ENCODE peak calls at places on chromosomes 1 and 21, in five cellular contexts. C is GM12878, P is sigmoid colon, J is HCT116, A is spleen. T is an unnamed sample.
A peak's percentile ranks its signal among the peaks of the same experiment; 100 is the strongest.

GRCh38 chr1:77473690-77474089 is 191.9 kb downstream of the AK5 start:
- DNase-seq in A (no peak), C (no peak), J (no peak), P (no peak), T (no peak)

GRCh38 chr1:90973897-90974798 is 47.7 kb downstream of the ZNF644 start:
- DNase-seq in A (no peak), J (no peak), P (no peak), C (no peak), T (no peak)

GRCh38 chr1:208252126-208252853 is 8.1 kb upstream of the PLXNA2 start:
- DNase-seq in J (no peak), A (no peak), C (no peak), P (no peak), T (no peak)

GRCh38 chr1:112538883-112539282 is 30.1 kb downstream of the WNT2B start:
- DNase-seq in A (no peak), J (no peak), C (no peak), P (no peak), T (no peak)

GRCh38 chr1:48576565-48576964 is 104.6 kb upstream of the SPATA6 start:
- DNase-seq in A (no peak), J (no peak), C (no peak), P (no peak), T (no peak)

GRCh38 chr1:62285440-62285839 is 33.8 kb downstream of the KANK4 start:
- DNase-seq in A (no peak), C (no peak), J (no peak), P (no peak), T (no peak)

GRCh38 chr1:12177156-12177998 is 10.6 kb downstream of the TNFRSF1B start:
- DNase-seq in P (no peak), J (no peak), A (no peak), C (no peak), T (no peak)

GRCh38 chr1:156804572-156805243 is 11.9 kb downstream of the SH2D2A start:
- DNase-seq in J (no peak), A (no peak), C (no peak), P (no peak), T (no peak)

GRCh38 chr1:9922342-9922741 is 12.3 kb upstream of the CTNNBIP1 start:
- DNase-seq in J (no peak), A (no peak), C (no peak), P (no peak), T (peak; percentile 95)
- TF ChIP-seq POLR2AphosphoS5 in J (no peak), A (no peak), C (no peak), P (no peak), T (peak; percentile 70)

GRCh38 chr1:43879996-43880395 is 53.6 kb upstream of the ARTN start:
- DNase-seq in P (no peak), A (no peak), C (no peak), J (no peak), T (no peak)

GRCh38 chr1:43879414-43879813 is 54.2 kb upstream of the ARTN start:
- DNase-seq in P (no peak), C (no peak), A (no peak), J (no peak), T (no peak)

GRCh38 chr1:43878854-43879253 is 54.7 kb upstream of the ARTN start:
- DNase-seq in J (no peak), P (no peak), C (no peak), A (no peak), T (no peak)

GRCh38 chr1:43881415-43881814 is 52.2 kb upstream of the ARTN start:
- DNase-seq in A (no peak), C (no peak), P (no peak), J (no peak), T (peak; percentile 30)

GRCh38 chr1:43880604-43881003 is 53.0 kb upstream of the ARTN start:
- DNase-seq in C (no peak), A (no peak), P (no peak), J (no peak), T (no peak)
- TF ChIP-seq POLR2AphosphoS5 in C (no peak), A (no peak), P (no peak), J (no peak), T (no peak)

GRCh38 chr1:211578640-211579433 is at the start of gene SLC30A1:
- DNase-seq in C (peak; percentile 83), P (peak; percentile 100), J (peak; percentile 94), A (peak; percentile 99), T (peak; percentile 47)

GRCh38 chr1:211577826-211578639 is 928 bp downstream of the SLC30A1 start:
- DNase-seq in P (peak; percentile 83), J (no peak), C (no peak), A (peak; percentile 96), T (no peak)

GRCh38 chr1:211576717-211577116 is 2.2 kb downstream of the SLC30A1 start:
- DNase-seq in J (no peak), P (no peak), A (no peak), C (no peak), T (no peak)

GRCh38 chr1:211579434-211580302 is 707 bp upstream of the SLC30A1 start:
- DNase-seq in A (peak; percentile 98), J (no peak), P (peak; percentile 91), C (no peak), T (no peak)

DNA sequence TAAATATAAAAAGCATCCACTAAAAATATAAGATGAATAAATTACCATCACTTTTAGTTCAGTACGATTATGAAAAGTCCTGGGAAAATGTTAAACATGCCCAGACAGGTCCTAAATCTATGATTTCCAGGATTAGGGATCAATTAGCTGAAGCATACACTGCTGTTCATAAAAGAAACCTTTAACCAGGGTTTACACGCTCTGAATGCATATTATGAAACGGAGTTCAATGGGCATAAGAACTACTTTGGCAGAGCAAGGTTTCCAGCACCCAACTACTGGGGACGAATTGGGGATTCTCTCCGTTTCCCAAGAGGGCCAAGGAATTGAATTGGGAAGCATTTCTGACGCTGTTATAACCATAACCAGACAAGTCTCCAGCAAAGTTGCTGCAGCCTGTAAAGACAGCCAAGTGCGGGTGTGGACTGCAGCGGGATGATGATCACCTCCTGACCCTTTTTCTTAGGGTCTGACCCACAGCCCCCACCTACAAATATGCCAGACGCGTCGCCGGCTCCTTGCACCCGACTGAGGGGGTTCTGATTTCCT is 1.6 kb downstream of the SLC30A1 start:
- DNase-seq in J (no peak), P (no peak), A (no peak), C (no peak), T (no peak)
- TF ChIP-seq POLR2AphosphoS5 in J (no peak), P (no peak), A (no peak), C (no peak), T (no peak)

GRCh38 chr21:41764558-41765392 is 2.1 kb downstream of the RIPK4 start:
- DNase-seq in J (no peak), P (peak; percentile 15), A (peak; percentile 41), C (no peak), T (no peak)
- TF ChIP-seq POLR2AphosphoS5 in J (no peak), P (no peak), A (no peak), C (no peak), T (no peak)

DNA sequence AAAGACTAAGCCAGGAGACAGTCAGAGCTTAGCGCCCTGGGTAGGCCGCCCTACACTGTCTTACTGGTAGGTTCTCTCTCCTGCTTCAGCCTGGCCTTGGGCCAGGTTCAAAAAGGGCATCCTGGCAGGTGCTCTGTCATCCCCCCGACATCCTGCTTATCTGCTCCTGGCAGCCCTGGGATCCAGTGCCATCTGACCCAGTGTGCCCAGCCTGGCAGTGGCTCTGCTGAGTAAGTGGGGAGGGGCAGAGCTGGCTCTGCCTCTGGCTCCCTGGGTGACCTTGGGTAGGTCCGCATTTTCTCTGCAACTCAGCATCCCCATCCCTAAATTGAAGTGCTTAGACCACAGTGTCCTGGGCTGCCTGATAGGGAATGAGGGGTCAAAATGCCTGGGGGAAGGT is 549.9 kb downstream of the PTPRU start:
- DNase-seq in C (no peak), A (peak; percentile 63), J (no peak), P (no peak), T (no peak)
- TF ChIP-seq POLR2AphosphoS5 in C (no peak), A (no peak), J (no peak), P (no peak), T (no peak)

DNA sequence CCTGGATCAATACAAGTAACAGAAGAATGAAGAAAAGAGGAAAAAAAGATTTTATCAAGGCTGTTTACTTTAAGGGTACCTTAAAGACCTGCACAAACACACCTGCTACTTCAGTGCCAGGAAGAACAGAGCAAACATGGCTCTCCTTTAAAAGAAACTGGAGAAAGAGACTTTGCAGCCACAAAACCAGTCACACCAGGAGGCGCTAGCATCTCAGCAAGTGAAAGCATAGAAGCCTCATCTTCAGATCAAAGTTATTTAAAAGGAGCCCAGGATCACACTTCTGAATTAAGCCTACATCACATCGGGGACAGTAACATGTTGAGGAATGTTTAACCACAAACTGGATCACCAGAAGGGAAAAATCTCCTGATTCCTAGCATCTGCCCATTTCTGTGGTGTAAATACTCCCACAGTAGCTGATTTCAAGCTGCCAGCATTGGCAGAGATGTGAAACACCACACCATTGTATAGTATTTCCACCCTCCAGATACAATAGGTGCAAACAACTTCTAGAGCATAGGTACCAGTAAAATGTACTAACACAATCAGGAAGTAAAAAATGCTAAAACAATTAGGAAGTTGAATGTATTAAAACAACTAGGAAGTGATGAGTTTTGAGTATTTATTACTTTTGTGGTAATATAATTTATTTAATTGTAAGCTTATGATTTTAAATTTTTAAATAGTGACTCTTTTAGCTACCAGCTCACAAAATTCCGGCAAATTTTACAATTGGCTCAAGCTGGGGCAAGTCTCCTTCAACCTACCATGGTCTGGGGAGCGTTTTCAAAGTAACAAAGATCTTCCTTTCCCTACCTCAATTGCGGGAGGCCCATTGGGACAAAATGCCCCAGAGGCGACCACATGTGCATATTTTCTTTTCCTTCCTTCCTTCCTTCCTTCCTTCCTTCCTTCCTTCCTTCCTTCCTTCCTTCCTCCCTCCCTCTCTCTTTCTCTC is 105.3 kb upstream of the CLDN14 start:
- DNase-seq in A (no peak), J (no peak), P (no peak), C (no peak), T (peak; percentile 89)
- TF ChIP-seq POLR2AphosphoS5 in A (no peak), J (no peak), P (no peak), C (no peak), T (no peak)